ENCODE peak calls at places on chromosomes 6 and 20, in eight cellular contexts. V is aorta; A is T-helper 9 cell; H is stimulated activated CD8-positive, alpha-beta memory T cell treated with anti-CD3 and anti-CD28 coated beads, Interleukin-15, amount 100 ng/mL, for 48 hours; M is GM03348; J is activated T-helper 1 cell treated with Interleukin-2 at 50 U/mL for 16 hours; L is psoas muscle; B is NCI-H510A treated with DMSO at 0.1 percent for 48 hours. S is an unnamed sample.

GRCh38 chr20:31669876-31670275 is 32.2 kb downstream of the COX4I2 start:
- DNase-seq in M (no peak), B (no peak), J (no peak), H (no peak), L (no peak), A (no peak), V (no peak), S (peak)

GRCh38 chr20:56764671-56765070 is 135.6 kb downstream of the TFAP2C start:
- DNase-seq in L (no peak), J (no peak), H (no peak), M (no peak), V (no peak), A (no peak), B (no peak), S (no peak)

GRCh38 chr6:113219783-113220182 is 637.4 kb upstream of the MARCKS start:
- DNase-seq in M (no peak), L (no peak), H (no peak), J (no peak), V (no peak), A (no peak), B (no peak), S (no peak)

GRCh38 chr20:41526327-41526726 is 91.8 kb downstream of the CHD6 start:
- DNase-seq in B (no peak), M (no peak), A (no peak), J (no peak), L (no peak), H (no peak), V (no peak), S (no peak)

GRCh38 chr20:61972910-61973508 is 92.7 kb downstream of the TAF4 start:
- DNase-seq in A (no peak), L (no peak), H (no peak), B (no peak), M (no peak), J (no peak), V (no peak), S (no peak)

GRCh38 chr6:168061269-168062210 is 17.5 kb downstream of the FRMD1 start:
- DNase-seq in M (no peak), V (no peak), J (no peak), B (peak), A (no peak), H (no peak), L (no peak), S (no peak)

GRCh38 chr6:111837641-111838500 is 35.4 kb downstream of the FYN start:
- DNase-seq in H (peak), J (no peak), M (no peak), A (no peak), B (no peak), L (no peak), V (no peak), S (no peak)

GRCh38 chr6:26207248-26207801 is 120.1 kb downstream of the HFE start:
- DNase-seq in M (no peak), H (no peak), B (no peak), L (no peak), J (no peak), V (no peak), A (no peak), S (no peak)

GRCh38 chr6:166554316-166554715 is 32.2 kb downstream of the RAMACL start:
- DNase-seq in H (no peak), A (no peak), L (no peak), V (no peak), B (no peak), J (no peak), M (no peak), S (no peak)

GRCh38 chr6:7343546-7344475 is 30.8 kb upstream of the SSR1 start:
- DNase-seq in V (no peak), L (no peak), B (no peak), A (no peak), H (no peak), J (no peak), M (no peak), S (no peak)

GRCh38 chr20:6583134-6583738 is 184.2 kb upstream of the BMP2 start:
- DNase-seq in A (no peak), V (no peak), B (peak), H (no peak), L (peak), J (no peak), M (peak), S (no peak)

GRCh38 chr6:144335914-144336313 is 50.8 kb downstream of the UTRN start:
- DNase-seq in J (no peak), H (no peak), V (no peak), B (no peak), A (no peak), L (no peak), M (no peak), S (no peak)

GRCh38 chr6:150352321-150353296 is 16.2 kb upstream of the IYD start:
- DNase-seq in M (peak), B (no peak), A (no peak), V (no peak), H (no peak), L (no peak), J (no peak), S (no peak)

GRCh38 chr6:133788556-133788955 is 100.4 kb upstream of the TCF21 start:
- DNase-seq in H (no peak), M (no peak), J (no peak), A (no peak), B (no peak), V (no peak), L (no peak), S (no peak)

GRCh38 chr6:13586936-13587542 is 12.6 kb downstream of the SIRT5 start:
- DNase-seq in L (no peak), A (no peak), M (peak), H (no peak), B (no peak), V (no peak), J (no peak), S (no peak)

S was measured in C1 segment of cervical spinal cord.